ENCODE peak calls at places on chromosomes 1 and 21, in six cellular contexts. U, Y, N, C, V and E are unnamed samples.

GRCh38 chr1:223143760-223144248 is 756 bp upstream of the TLR5 start:
- DNase-seq in U (no peak), Y (peak; percentile 72), N (peak; percentile 58), C (no peak), V (peak; percentile 53), E (no peak)

GRCh38 chr1:82792151-82792550 is 991.4 kb downstream of the ADGRL2 start:
- DNase-seq in U (no peak), Y (no peak), N (no peak), C (no peak), V (no peak), E (no peak)

GRCh38 chr1:173113015-173113741 is 62.4 kb upstream of the TNFSF18 start:
- DNase-seq in U (peak; percentile 24), Y (no peak), N (no peak), C (no peak), V (no peak), E (no peak)

GRCh38 chr21:44712203-44713028 is 1.0 kb upstream of the TSPEAR start:
- DNase-seq in U (no peak), Y (no peak), N (no peak), C (no peak), V (no peak), E (no peak)

GRCh38 chr1:221431068-221431651 is 310.7 kb downstream of the DUSP10 start:
- DNase-seq in U (peak; percentile 62), Y (no peak), N (no peak), C (no peak), V (no peak), E (no peak)

GRCh38 chr1:80633947-80634710 is 1166.6 kb upstream of the ADGRL2 start:
- DNase-seq in U (no peak), Y (peak; percentile 9), N (no peak), C (no peak), V (no peak), E (no peak)

GRCh38 chr1:1598720-1599029 is 1.3 kb downstream of the FNDC10 start:
- DNase-seq in U (no peak), Y (peak; percentile 4), N (no peak), C (no peak), V (no peak), E (no peak)

GRCh38 chr21:38831526-38832467 is 26.1 kb downstream of the ETS2 start:
- DNase-seq in U (peak; percentile 99), Y (peak; percentile 97), N (no peak), C (peak; percentile 70), V (peak; percentile 77), E (peak; percentile 52)

GRCh38 chr1:59013276-59013927 is 229.6 kb upstream of the JUN start:
- DNase-seq in U (peak; percentile 69), Y (no peak), N (peak; percentile 68), C (peak; percentile 23), V (peak; percentile 72), E (no peak)

GRCh38 chr1:229222081-229222480 is 48.8 kb upstream of the RAB4A start:
- DNase-seq in U (no peak), Y (no peak), N (no peak), C (no peak), V (no peak), E (no peak)

GRCh38 chr1:164644774-164645634 is 86.0 kb downstream of the PBX1 start:
- DNase-seq in U (peak; percentile 64), Y (no peak), N (no peak), C (no peak), V (no peak), E (no peak)

GRCh38 chr1:26191739-26192138 is 1.3 kb downstream of the CATSPER4 start:
- DNase-seq in U (no peak), Y (no peak), N (no peak), C (no peak), V (no peak), E (no peak)

GRCh38 chr21:41678944-41679343 is 87.9 kb downstream of the RIPK4 start:
- DNase-seq in U (peak; percentile 96), Y (peak; percentile 74), N (peak; percentile 86), C (peak; percentile 60), V (peak; percentile 97), E (peak; percentile 99)

GRCh38 chr1:69645477-69645876 is 77.8 kb downstream of the LRRC7 start:
- DNase-seq in U (no peak), Y (no peak), N (no peak), C (no peak), V (no peak), E (no peak)

GRCh38 chr1:41417335-41417682 is 56.1 kb downstream of the FOXO6 start:
- DNase-seq in U (no peak), Y (no peak), N (no peak), C (no peak), V (no peak), E (no peak)
- TF ChIP-seq CTCF in U (no peak), Y (no peak), N (no peak), C (no peak), V (no peak), E (no peak)

DNA sequence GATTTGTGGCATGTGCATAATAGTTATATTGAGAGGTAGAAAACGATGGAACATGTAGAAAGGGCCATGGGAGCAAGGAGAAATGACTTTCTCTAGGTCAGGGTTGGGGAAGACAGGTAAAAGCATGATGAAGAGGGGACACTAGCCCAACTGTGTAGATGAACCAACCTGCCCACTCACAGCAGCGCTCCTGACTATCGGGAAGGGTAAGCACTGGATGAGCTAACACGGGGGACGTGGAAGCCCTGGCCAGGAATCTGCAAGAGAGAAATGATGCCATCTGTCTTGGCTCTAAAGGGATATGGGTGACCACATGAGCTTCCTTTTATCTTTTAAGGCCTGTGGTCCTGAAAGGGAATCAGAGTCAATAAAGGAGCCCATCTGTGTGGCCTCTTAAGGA is 36.2 kb upstream of the TMEM125 start:
- DNase-seq in U (no peak), Y (no peak), N (no peak), C (no peak), V (no peak), E (no peak)
- H3K4me3 ChIP-seq in U (no peak overlapping the region), Y (no peak overlapping the region), N (no peak overlapping the region), C (no peak overlapping the region), V (no peak overlapping the region), E (no peak overlapping the region)

GRCh38 chr1:234610061-234610581 is at the start of gene IRF2BP2:
- DNase-seq in U (peak; percentile 91), Y (peak; percentile 89), N (peak; percentile 93), C (peak; percentile 72), V (peak; percentile 85), E (no peak)
- TF ChIP-seq CTCF in U (no peak), Y (no peak), N (no peak), C (no peak), V (no peak), E (no peak)

DNA sequence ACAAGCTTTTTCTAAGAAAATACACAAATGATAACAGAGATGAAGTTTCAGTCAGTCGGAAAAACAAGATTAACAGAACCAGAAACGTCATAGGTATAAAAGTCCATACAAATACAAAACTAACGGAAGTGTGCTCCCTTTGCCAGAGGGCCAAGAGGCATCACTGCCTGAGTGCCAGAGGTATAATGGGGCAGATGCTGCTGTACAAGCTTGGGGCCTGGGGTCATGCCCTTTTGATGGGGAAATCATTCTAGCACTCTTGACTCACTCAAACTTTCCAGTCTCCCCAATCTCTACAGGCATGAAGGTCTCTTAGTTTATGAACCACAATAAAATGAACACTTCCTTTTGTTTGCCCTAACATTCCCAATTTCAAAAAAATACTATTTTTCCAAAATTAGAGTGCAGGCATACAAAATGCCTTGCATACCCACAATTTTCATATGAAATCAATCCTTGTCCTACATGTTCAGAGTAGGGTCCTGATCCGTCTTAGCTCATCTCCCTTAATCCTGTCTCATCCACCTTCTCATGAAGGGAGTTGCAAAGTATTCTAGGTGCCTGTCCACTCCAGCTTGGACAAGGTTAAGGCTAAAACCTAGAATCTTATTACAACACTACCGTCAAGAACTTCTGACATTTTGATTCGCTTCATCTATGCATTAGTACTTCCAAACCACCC is 1.5 kb downstream of the RPL22 start:
- DNase-seq in U (no peak), Y (peak; percentile 47), N (no peak), C (no peak), V (no peak), E (no peak)
- H3K4me3 ChIP-seq in U (peak overlapping the region; percentile 99), Y (peak overlapping the region; percentile 100), N (no peak overlapping the region), C (peak overlapping the region; percentile 96), V (peak overlapping the region; percentile 100), E (peak overlapping the region; percentile 98)

GRCh38 chr1:150236614-150236934 is 662 bp upstream of the ANP32E start:
- DNase-seq in U (no peak), Y (no peak), N (no peak), C (no peak), V (no peak), E (no peak)
- TF ChIP-seq CTCF in U (no peak), Y (no peak), N (no peak), C (no peak), V (no peak), E (no peak)

GRCh38 chr1:10793129-10793651 is 3.3 kb downstream of the CASZ1 start:
- DNase-seq in U (peak; percentile 15), Y (peak; percentile 74), N (no peak), C (no peak), V (peak; percentile 78), E (no peak)
- H3K4me3 ChIP-seq in U (no peak overlapping the region), Y (no peak overlapping the region), N (peak overlapping the region; percentile 57), C (peak overlapping the region; percentile 98), V (peak overlapping the region; percentile 68), E (no peak overlapping the region)

DNA sequence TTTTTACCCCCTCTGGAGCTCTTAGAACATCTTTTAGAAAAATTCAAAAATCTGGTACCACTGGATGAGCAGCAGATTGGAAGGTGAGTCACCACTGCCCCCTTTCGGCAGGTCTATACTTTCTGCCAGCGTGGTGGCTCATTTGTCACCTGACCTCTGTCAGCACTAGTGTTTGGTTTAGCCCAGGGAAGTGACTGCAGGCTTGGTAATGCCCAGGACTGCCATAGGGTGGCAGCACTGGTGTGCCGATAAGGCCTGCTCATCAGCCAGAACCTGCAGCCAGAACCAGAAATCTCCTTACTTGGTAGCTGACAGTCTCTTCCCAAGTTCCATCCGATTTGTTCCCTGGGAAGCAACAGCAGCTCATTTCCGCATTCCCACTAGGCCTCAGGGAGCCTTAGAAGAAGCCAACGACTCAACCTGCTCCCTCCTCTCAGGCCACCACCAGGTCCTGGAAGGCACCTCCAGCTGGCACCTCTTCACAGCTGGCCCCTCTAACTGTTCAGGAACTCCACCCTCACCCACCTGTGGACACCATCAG is 6.8 kb downstream of the SMIM12 start:
- DNase-seq in U (peak; percentile 98), Y (peak; percentile 93), N (peak; percentile 89), C (peak; percentile 40), V (peak; percentile 93), E (peak; percentile 81)
- TF ChIP-seq CTCF in U (peak; percentile 95), Y (peak; percentile 96), N (peak; percentile 95), C (peak; percentile 90), V (peak; percentile 95), E (peak; percentile 99)

GRCh38 chr1:23449306-23449705 is 24.8 kb upstream of the TCEA3 start:
- DNase-seq in U (no peak), Y (no peak), N (no peak), C (no peak), V (no peak), E (no peak)
- H3K4me3 ChIP-seq in U (no peak overlapping the region), Y (no peak overlapping the region), N (no peak overlapping the region), C (no peak overlapping the region), V (no peak overlapping the region), E (no peak overlapping the region)